ENCODE peak calls at places on chromosomes 2 and 18, in four cellular contexts. F, P, U and I are unnamed samples.

GRCh38 chr2:102489646-102490045 is 16.6 kb downstream of the SLC9A4 start:
- DNase-seq in U (no peak), F (no peak), P (no peak), I (no peak)

GRCh38 chr2:142033393-142033792 is 97.4 kb downstream of the LRP1B start:
- DNase-seq in P (no peak), F (no peak), U (no peak), I (no peak)

GRCh38 chr18:77074431-77074830 is 58.2 kb downstream of the MBP start:
- DNase-seq in F (no peak), P (no peak), U (no peak), I (no peak)

GRCh38 chr2:11343626-11344341 is 652 bp downstream of the ROCK2 start:
- DNase-seq in P (no peak), F (peak), U (peak), I (no peak)

GRCh38 chr2:164976301-164976700 is 21.0 kb upstream of the SLC38A11 start:
- DNase-seq in F (no peak), P (no peak), U (no peak), I (no peak)

GRCh38 chr2:42138163-42139016 is 30.8 kb upstream of the EML4 start:
- DNase-seq in F (no peak), P (no peak), U (no peak), I (no peak)

GRCh38 chr2:25314514-25315315 is 27.0 kb downstream of the DNMT3A start:
- DNase-seq in P (no peak), U (peak), F (no peak), I (no peak)

GRCh38 chr2:161122772-161123530 is 37.3 kb upstream of the TANK start:
- DNase-seq in F (peak), U (peak), P (peak), I (peak)

GRCh38 chr18:54671291-54671881 is 80.3 kb downstream of the DYNAP start:
- DNase-seq in U (peak), F (peak), P (peak), I (no peak)

GRCh38 chr2:36553690-36554089 is 44.3 kb downstream of the FEZ2 start:
- DNase-seq in P (no peak), U (no peak), F (no peak), I (no peak)

GRCh38 chr18:8998481-8999217 is 103.8 kb upstream of the NDUFV2 start:
- DNase-seq in U (no peak), P (no peak), F (no peak), I (no peak)

GRCh38 chr2:38615237-38615636 is 12.5 kb upstream of the HNRNPLL start:
- DNase-seq in U (no peak), F (no peak), P (no peak), I (no peak)

GRCh38 chr2:210167227-210167626 is 4.0 kb downstream of the KANSL1L start:
- DNase-seq in U (no peak), P (no peak), F (no peak), I (no peak)

GRCh38 chr2:238462782-238463396 is 36.2 kb downstream of the ASB1 start:
- DNase-seq in F (peak), U (peak), P (peak), I (no peak)

GRCh38 chr2:223442874-223443273 is 159.3 kb downstream of the SCG2 start:
- DNase-seq in U (no peak), P (no peak), F (no peak), I (no peak)

GRCh38 chr2:99152181-99152580 is 2.6 kb downstream of the TSGA10 start:
- DNase-seq in F (no peak), U (no peak), P (no peak), I (no peak)

GRCh38 chr18:50507120-50507590 is 52.7 kb upstream of the MAPK4 start:
- DNase-seq in F (peak), P (no peak), U (peak), I (no peak)

GRCh38 chr2:189179607-189179979 is at the start of gene COL5A2:
- DNase-seq in P (no peak), F (no peak), U (no peak), I (no peak)

GRCh38 chr18:23226930-23227728 is 91.8 kb downstream of the CABLES1 start:
- DNase-seq in P (no peak), U (no peak), F (no peak), I (no peak)

GRCh38 chr18:7146067-7146466 is 28.5 kb upstream of the LAMA1 start:
- DNase-seq in P (no peak), F (no peak), U (no peak), I (no peak)

GRCh38 chr18:65477450-65477849 is 273.4 kb upstream of the CDH7 start:
- DNase-seq in P (no peak), U (no peak), F (no peak), I (no peak)

GRCh38 chr2:121281107-121281506 is 3.9 kb downstream of the TFCP2L1 start:
- DNase-seq in P (no peak), U (no peak), F (no peak), I (no peak)

GRCh38 chr18:43159091-43159490 is 43.6 kb upstream of the RIT2 start:
- DNase-seq in F (no peak), U (no peak), P (no peak), I (no peak)

GRCh38 chr18:68484241-68484640 is 230.7 kb downstream of the TMX3 start:
- DNase-seq in P (no peak), F (no peak), U (no peak), I (peak)

GRCh38 chr2:37892436-37893114 is 32.5 kb upstream of the RMDN2 start:
- DNase-seq in U (no peak), P (no peak), F (no peak), I (no peak)

GRCh38 chr2:185291035-185291647 is 447.5 kb upstream of the FSIP2 start:
- DNase-seq in U (peak), P (peak), F (peak), I (peak)

GRCh38 chr2:170815746-170816498 is 765 bp upstream of the GAD1 start:
- DNase-seq in F (peak), U (peak), P (peak), I (no peak)

GRCh38 chr2:151302286-151302878 is 12.9 kb upstream of the NMI start:
- DNase-seq in F (no peak), P (no peak), U (no peak), I (no peak)

GRCh38 chr2:42096869-42097591 is 49.2 kb downstream of the PKDCC start:
- DNase-seq in U (no peak), P (no peak), F (no peak), I (no peak)

GRCh38 chr18:57585846-57586242 is 658 bp downstream of the FECH start:
- DNase-seq in U (no peak), F (no peak), P (no peak), I (no peak)

GRCh38 chr18:60197233-60197632 is 175.3 kb downstream of the MC4R start:
- DNase-seq in U (no peak), P (no peak), F (no peak), I (no peak)

GRCh38 chr18:36402765-36403396 is 105.4 kb downstream of the FHOD3 start:
- DNase-seq in U (no peak), P (no peak), F (peak), I (no peak)
- TF ChIP-seq TCF7L2 in U (no peak), P (no peak), F (no peak), I (no peak)

GRCh38 chr2:45237850-45238542 is 228.7 kb upstream of the SIX2 start:
- DNase-seq in P (peak), F (peak), U (peak), I (peak)
- TF ChIP-seq CTCF in P (no peak), F (no peak), U (no peak), I (no peak)

DNA sequence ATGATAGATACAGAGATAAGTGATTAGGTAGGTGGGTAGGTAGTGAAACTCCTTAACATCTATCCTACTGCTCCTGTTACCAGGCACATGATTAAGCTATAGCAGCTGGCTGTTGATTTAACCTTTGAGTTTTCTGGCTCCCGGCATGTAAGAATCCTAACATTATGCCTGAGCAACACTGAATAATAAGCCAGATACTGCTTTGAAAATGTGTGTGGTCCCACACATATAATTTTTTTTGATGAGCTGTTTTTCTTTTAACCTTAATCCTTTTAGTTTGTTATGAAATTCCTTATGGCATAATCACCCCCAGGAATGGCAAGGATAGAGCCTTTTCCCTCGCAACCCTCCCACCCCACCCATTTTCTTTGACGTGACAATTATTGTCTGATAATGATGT is 104.2 kb upstream of the NEUROD1 start:
- DNase-seq in U (peak), F (no peak), P (peak), I (no peak)
- TF ChIP-seq SIN3A in U (no peak), F (no peak), P (no peak), I (no peak)

GRCh38 chr2:28422903-28423741 is 30.5 kb downstream of the FOSL2 start:
- DNase-seq in P (no peak), F (no peak), U (no peak), I (no peak)

GRCh38 chr2:28420717-28421116 is 28.1 kb downstream of the FOSL2 start:
- DNase-seq in U (no peak), P (no peak), F (no peak), I (no peak)

GRCh38 chr2:28415715-28416114 is 23.1 kb downstream of the FOSL2 start:
- DNase-seq in U (no peak), F (no peak), P (no peak), I (no peak)

GRCh38 chr2:28419705-28420270 is 27.1 kb downstream of the FOSL2 start:
- DNase-seq in F (no peak), P (no peak), U (no peak), I (no peak)

GRCh38 chr2:28419003-28419704 is 26.5 kb downstream of the FOSL2 start:
- DNase-seq in U (peak), P (no peak), F (no peak), I (no peak)
- TF ChIP-seq TCF7L2 in U (no peak), P (no peak), F (no peak), I (no peak)